ENCODE peak calls at places on chromosomes 5 and 9, in seven cellular contexts. W, B, F, E, R, M and K are unnamed samples.

GRCh38 chr9:77839459-77840140 is 191.5 kb upstream of the GNA14 start:
- DNase-seq in B (no peak), W (no peak), E (no peak), F (peak; percentile 77), R (no peak), M (no peak), K (no peak)

GRCh38 chr9:93173365-93174150 is 10.4 kb upstream of the WNK2 start:
- DNase-seq in E (no peak), W (peak; percentile 57), R (no peak), M (no peak), F (no peak), B (no peak), K (no peak)

GRCh38 chr5:155089649-155090048 is 76.1 kb downstream of the KIF4B start:
- DNase-seq in M (no peak), W (no peak), B (no peak), R (no peak), E (no peak), F (no peak), K (no peak)

GRCh38 chr9:114588150-114588663 is 638 bp downstream of the ATP6V1G1 start:
- DNase-seq in R (no peak), F (peak; percentile 18), E (no peak), W (no peak), M (no peak), B (no peak), K (no peak)

GRCh38 chr9:112074250-112075008 is 100.7 kb downstream of the SUSD1 start:
- DNase-seq in W (no peak), F (peak; percentile 77), B (no peak), E (no peak), R (peak; percentile 79), M (peak; percentile 72), K (peak; percentile 38)

GRCh38 chr5:7606840-7607453 is 211.0 kb downstream of the ADCY2 start:
- DNase-seq in E (no peak), F (no peak), R (no peak), B (peak; percentile 25), M (no peak), W (no peak), K (no peak)

GRCh38 chr5:45038366-45038987 is 229.7 kb downstream of the MRPS30 start:
- DNase-seq in W (no peak), B (no peak), R (no peak), E (no peak), M (no peak), F (peak; percentile 31), K (no peak)

GRCh38 chr5:10801931-10802674 is 41.1 kb upstream of the DAP start:
- DNase-seq in R (no peak), F (peak; percentile 15), W (no peak), M (no peak), E (no peak), B (no peak), K (no peak)

GRCh38 chr5:124997186-124997893 is 250.9 kb upstream of the ZNF608 start:
- DNase-seq in W (no peak), M (no peak), E (no peak), R (no peak), B (no peak), F (no peak), K (no peak)

GRCh38 chr5:127878174-127878750 is 175.1 kb downstream of the CCDC192 start:
- DNase-seq in E (no peak), M (peak; percentile 76), B (peak; percentile 13), F (peak; percentile 85), R (no peak), W (peak; percentile 65), K (no peak)

GRCh38 chr9:21326526-21327139 is 8.6 kb downstream of the KLHL9 start:
- DNase-seq in B (no peak), W (no peak), R (no peak), E (no peak), M (no peak), F (peak; percentile 42), K (no peak)

GRCh38 chr9:127711831-127712274 is 3.6 kb downstream of the PTRH1 start:
- DNase-seq in R (no peak), F (no peak), E (peak; percentile 78), B (no peak), W (no peak), M (no peak), K (no peak)

GRCh38 chr5:122170630-122171029 is 41.3 kb downstream of the ZNF474 start:
- DNase-seq in R (no peak), B (no peak), M (no peak), E (no peak), F (no peak), W (no peak), K (no peak)

GRCh38 chr5:111583761-111584203 is 71.4 kb upstream of the STARD4 start:
- DNase-seq in B (no peak), F (no peak), R (no peak), W (no peak), E (no peak), M (no peak), K (no peak)

GRCh38 chr9:128899566-128900322 is 17.8 kb downstream of the LRRC8A start:
- DNase-seq in W (no peak), R (no peak), B (no peak), F (no peak), E (no peak), M (no peak), K (no peak)

GRCh38 chr5:159902444-159903121 is 13.7 kb upstream of the ADRA1B start:
- DNase-seq in R (no peak), M (no peak), F (peak; percentile 96), E (no peak), B (no peak), W (no peak), K (no peak)

GRCh38 chr9:133628766-133629165 is 7.4 kb upstream of the DBH start:
- DNase-seq in E (no peak), F (no peak), B (no peak), R (no peak), W (no peak), M (no peak), K (no peak)

GRCh38 chr9:113649054-113649453 is 185.5 kb downstream of the RGS3 start:
- DNase-seq in M (no peak), W (peak; percentile 40), R (peak; percentile 94), F (no peak), E (peak; percentile 64), B (no peak), K (no peak)

GRCh38 chr9:84137968-84138367 is 157.4 kb downstream of the RMI1 start:
- DNase-seq in B (no peak), E (no peak), W (peak; percentile 65), R (no peak), M (no peak), F (peak; percentile 13), K (peak; percentile 18)

GRCh38 chr9:85142461-85143401 is 473.2 kb downstream of the NTRK2 start:
- DNase-seq in F (peak; percentile 16), B (no peak), M (no peak), R (no peak), W (no peak), E (no peak), K (peak; percentile 48)

DNA sequence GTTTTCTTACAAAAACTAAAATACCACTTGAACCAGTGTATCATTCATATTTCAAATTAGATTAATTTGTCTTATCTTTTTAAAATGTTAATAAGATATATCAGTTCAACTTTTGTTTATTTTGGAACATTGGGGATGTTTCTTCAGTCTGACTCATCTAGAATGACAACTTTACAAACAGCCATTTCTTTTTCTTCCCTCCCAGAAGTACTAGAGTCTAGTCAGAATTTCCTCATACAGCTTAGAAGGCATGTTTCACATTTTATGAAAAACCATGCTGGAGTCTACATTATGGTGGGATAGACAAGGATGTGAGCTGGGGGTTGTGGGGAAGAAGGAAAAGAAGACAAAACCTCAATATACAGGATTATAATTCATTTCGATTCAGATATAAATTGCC is 262.5 kb downstream of the NFIB start:
- DNase-seq in B (no peak), M (no peak), F (no peak), W (no peak), E (no peak), R (no peak), K (no peak)
- H3K9me3 ChIP-seq in B (no peaks in the 10 kb centered on the region), M (no peaks in the 10 kb centered on the region), F (no peaks in the 10 kb centered on the region), W (no peaks in the 10 kb centered on the region), E (no peaks in the 10 kb centered on the region), R (no peaks in the 10 kb centered on the region), K (no peaks in the 10 kb centered on the region)

DNA sequence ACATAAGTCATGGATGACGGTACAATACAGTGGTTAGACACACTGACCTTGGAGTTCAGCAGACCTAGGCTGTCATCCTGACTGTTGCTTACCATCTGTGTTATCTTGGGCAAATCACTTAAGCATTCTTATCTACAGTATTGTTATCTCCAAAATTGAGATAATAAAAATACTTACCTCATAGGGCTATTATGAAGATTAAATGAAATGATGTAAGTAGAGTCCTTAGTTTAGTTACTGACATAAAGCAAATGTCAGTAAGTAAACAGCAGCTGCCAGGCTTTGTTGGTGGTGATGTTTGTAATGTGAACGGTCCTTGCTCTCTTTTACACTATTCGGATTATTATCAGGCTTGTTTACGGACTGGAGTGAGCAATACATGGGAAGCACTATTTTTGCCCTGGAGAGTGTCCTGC is 107.3 kb upstream of the DPYSL3 start:
- DNase-seq in R (no peak), F (no peak), W (no peak), B (no peak), E (no peak), M (no peak), K (no peak)
- TF ChIP-seq POLR2A in R (no peak), F (no peak), W (no peak), B (no peak), E (no peak), M (no peak), K (no peak)

GRCh38 chr5:141208478-141208877 is at the start of gene PCDHB12:
- DNase-seq in R (no peak), M (no peak), W (no peak), E (no peak), F (peak; percentile 9), B (no peak), K (no peak)
- H3K9me3 ChIP-seq in R (peaks cover 10% of the 10 kb centered on the region), M (peaks cover 62% of the 10 kb centered on the region), W (no peaks in the 10 kb centered on the region), E (peaks cover 36% of the 10 kb centered on the region), F (peaks cover 8% of the 10 kb centered on the region), B (peaks cover 12% of the 10 kb centered on the region), K (no peaks in the 10 kb centered on the region)

DNA sequence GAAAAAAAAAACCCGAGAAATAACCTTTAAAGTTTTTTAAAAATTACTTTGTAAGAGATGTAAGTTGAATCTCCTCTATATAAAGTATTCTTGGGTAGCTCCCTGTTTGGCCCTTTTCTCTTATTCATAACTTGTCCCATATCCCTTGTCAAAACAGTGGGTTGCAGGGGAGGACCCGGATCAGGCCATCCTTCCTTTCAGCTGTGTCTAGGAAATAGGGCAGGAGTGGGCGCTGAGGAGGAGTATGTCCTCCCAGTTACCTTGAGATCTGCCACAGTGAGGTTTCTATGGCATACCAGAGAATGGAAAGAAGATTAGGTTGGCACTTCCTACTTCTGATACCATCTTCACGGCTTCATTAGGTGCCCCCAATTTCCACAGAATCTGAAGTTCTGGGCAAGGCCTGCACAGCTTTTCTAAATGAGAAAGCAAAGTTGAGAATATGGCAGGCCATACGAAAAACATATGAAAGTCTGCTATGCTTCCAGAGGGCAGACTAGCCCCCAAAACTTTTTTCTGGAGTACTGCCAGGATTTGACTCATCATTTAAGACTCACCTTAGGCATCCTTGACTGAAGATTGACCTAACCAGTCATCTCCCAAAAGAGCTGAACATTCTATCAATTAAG is 20.3 kb downstream of the MEF2C start:
- DNase-seq in W (no peak), E (no peak), R (no peak), F (no peak), M (no peak), B (no peak), K (no peak)
- TF ChIP-seq POLR2A in W (no peak), E (no peak), R (no peak), F (no peak), M (no peak), B (no peak), K (no peak)